ENCODE peak calls at places on chromosomes 16 and 17, in ten cellular contexts. One of them, this sample, is unnamed.

GRCh38 chr17:71118039-71118438 is 948.7 kb downstream of the KCNJ2 start:
- DNase-seq in progenitor cell of endocrine pancreas: no peak
- DNase-seq in mesothelial cell of epicardium: no peak
- DNase-seq in fibroblast of villous mesenchyme: peak
- DNase-seq in mucosa of descending colon: peak
- DNase-seq in astrocyte of the cerebellum: peak
- DNase-seq in dorsolateral prefrontal cortex: no peak
- DNase-seq in tibial nerve: no peak
- DNase-seq in astrocyte of the spinal cord: peak
- DNase-seq in cardiac muscle cell: peak
- DNase-seq in this sample: no peak

GRCh38 chr16:86850675-86851074 is 272.3 kb downstream of the FOXL1 start:
- DNase-seq in mesothelial cell of epicardium: no peak
- DNase-seq in tibial nerve: no peak
- DNase-seq in cardiac muscle cell: no peak
- DNase-seq in astrocyte of the cerebellum: no peak
- DNase-seq in dorsolateral prefrontal cortex: no peak
- DNase-seq in mucosa of descending colon: no peak
- DNase-seq in astrocyte of the spinal cord: no peak
- DNase-seq in progenitor cell of endocrine pancreas: no peak
- DNase-seq in fibroblast of villous mesenchyme: no peak
- DNase-seq in this sample: no peak

GRCh38 chr17:40355804-40356758 is 8.5 kb downstream of the GJD3 start:
- DNase-seq in cardiac muscle cell: no peak
- DNase-seq in astrocyte of the cerebellum: no peak
- DNase-seq in mucosa of descending colon: no peak
- DNase-seq in mesothelial cell of epicardium: no peak
- DNase-seq in dorsolateral prefrontal cortex: no peak
- DNase-seq in progenitor cell of endocrine pancreas: no peak
- DNase-seq in fibroblast of villous mesenchyme: no peak
- DNase-seq in tibial nerve: no peak
- DNase-seq in astrocyte of the spinal cord: no peak
- DNase-seq in this sample: no peak

GRCh38 chr16:55389426-55390073 is 65.5 kb downstream of the IRX6 start:
- DNase-seq in tibial nerve: no peak
- DNase-seq in astrocyte of the spinal cord: no peak
- DNase-seq in fibroblast of villous mesenchyme: no peak
- DNase-seq in cardiac muscle cell: no peak
- DNase-seq in mucosa of descending colon: no peak
- DNase-seq in astrocyte of the cerebellum: no peak
- DNase-seq in progenitor cell of endocrine pancreas: no peak
- DNase-seq in dorsolateral prefrontal cortex: peak
- DNase-seq in mesothelial cell of epicardium: no peak
- DNase-seq in this sample: no peak

GRCh38 chr16:19687279-19687678 is 30.7 kb downstream of the KNOP1 start:
- DNase-seq in cardiac muscle cell: peak
- DNase-seq in progenitor cell of endocrine pancreas: no peak
- DNase-seq in astrocyte of the cerebellum: no peak
- DNase-seq in mucosa of descending colon: no peak
- DNase-seq in astrocyte of the spinal cord: no peak
- DNase-seq in dorsolateral prefrontal cortex: no peak
- DNase-seq in tibial nerve: no peak
- DNase-seq in fibroblast of villous mesenchyme: no peak
- DNase-seq in mesothelial cell of epicardium: no peak
- DNase-seq in this sample: no peak

GRCh38 chr16:87945351-87946042 is 5.7 kb upstream of the BANP start:
- DNase-seq in cardiac muscle cell: peak
- DNase-seq in tibial nerve: peak
- DNase-seq in fibroblast of villous mesenchyme: peak
- DNase-seq in dorsolateral prefrontal cortex: peak
- DNase-seq in mucosa of descending colon: peak
- DNase-seq in astrocyte of the cerebellum: peak
- DNase-seq in mesothelial cell of epicardium: peak
- DNase-seq in progenitor cell of endocrine pancreas: peak
- DNase-seq in astrocyte of the spinal cord: peak
- DNase-seq in this sample: no peak

GRCh38 chr17:81064746-81065475 is 30.0 kb downstream of the BAIAP2 start:
- DNase-seq in dorsolateral prefrontal cortex: peak
- DNase-seq in mucosa of descending colon: no peak
- DNase-seq in astrocyte of the cerebellum: no peak
- DNase-seq in progenitor cell of endocrine pancreas: no peak
- DNase-seq in astrocyte of the spinal cord: peak
- DNase-seq in mesothelial cell of epicardium: no peak
- DNase-seq in cardiac muscle cell: no peak
- DNase-seq in fibroblast of villous mesenchyme: peak
- DNase-seq in tibial nerve: no peak
- DNase-seq in this sample: peak

GRCh38 chr16:720990-721764 is at the start of gene ANTKMT:
- DNase-seq in tibial nerve: peak
- DNase-seq in progenitor cell of endocrine pancreas: peak
- DNase-seq in mucosa of descending colon: peak
- DNase-seq in astrocyte of the spinal cord: peak
- DNase-seq in astrocyte of the cerebellum: no peak
- DNase-seq in cardiac muscle cell: peak
- DNase-seq in fibroblast of villous mesenchyme: peak
- DNase-seq in mesothelial cell of epicardium: peak
- DNase-seq in dorsolateral prefrontal cortex: no peak
- DNase-seq in this sample: no peak

GRCh38 chr17:4327638-4328037 is 38.8 kb downstream of the UBE2G1 start:
- DNase-seq in mesothelial cell of epicardium: no peak
- DNase-seq in progenitor cell of endocrine pancreas: no peak
- DNase-seq in fibroblast of villous mesenchyme: peak
- DNase-seq in tibial nerve: no peak
- DNase-seq in cardiac muscle cell: no peak
- DNase-seq in astrocyte of the spinal cord: peak
- DNase-seq in astrocyte of the cerebellum: no peak
- DNase-seq in dorsolateral prefrontal cortex: no peak
- DNase-seq in mucosa of descending colon: no peak
- DNase-seq in this sample: peak

GRCh38 chr17:75009139-75009724 is 3.2 kb upstream of the MRPL58 start:
- DNase-seq in astrocyte of the spinal cord: no peak
- DNase-seq in tibial nerve: no peak
- DNase-seq in dorsolateral prefrontal cortex: no peak
- DNase-seq in astrocyte of the cerebellum: no peak
- DNase-seq in mucosa of descending colon: peak
- DNase-seq in progenitor cell of endocrine pancreas: no peak
- DNase-seq in cardiac muscle cell: no peak
- DNase-seq in mesothelial cell of epicardium: no peak
- DNase-seq in fibroblast of villous mesenchyme: peak
- DNase-seq in this sample: no peak

GRCh38 chr17:75008373-75008772 is 4.1 kb upstream of the MRPL58 start:
- DNase-seq in progenitor cell of endocrine pancreas: no peak
- DNase-seq in dorsolateral prefrontal cortex: no peak
- DNase-seq in mucosa of descending colon: no peak
- DNase-seq in tibial nerve: no peak
- DNase-seq in fibroblast of villous mesenchyme: no peak
- DNase-seq in astrocyte of the cerebellum: no peak
- DNase-seq in mesothelial cell of epicardium: no peak
- DNase-seq in cardiac muscle cell: no peak
- DNase-seq in astrocyte of the spinal cord: no peak
- DNase-seq in this sample: no peak

GRCh38 chr17:75005291-75005690 is 7.2 kb upstream of the MRPL58 start:
- DNase-seq in astrocyte of the spinal cord: no peak
- DNase-seq in dorsolateral prefrontal cortex: no peak
- DNase-seq in mucosa of descending colon: no peak
- DNase-seq in fibroblast of villous mesenchyme: no peak
- DNase-seq in astrocyte of the cerebellum: no peak
- DNase-seq in tibial nerve: no peak
- DNase-seq in progenitor cell of endocrine pancreas: no peak
- DNase-seq in cardiac muscle cell: no peak
- DNase-seq in mesothelial cell of epicardium: no peak
- DNase-seq in this sample: no peak

GRCh38 chr17:75004371-75004770 is 8.1 kb upstream of the MRPL58 start:
- DNase-seq in astrocyte of the cerebellum: no peak
- DNase-seq in tibial nerve: no peak
- DNase-seq in cardiac muscle cell: no peak
- DNase-seq in dorsolateral prefrontal cortex: no peak
- DNase-seq in progenitor cell of endocrine pancreas: no peak
- DNase-seq in astrocyte of the spinal cord: no peak
- DNase-seq in mesothelial cell of epicardium: no peak
- DNase-seq in fibroblast of villous mesenchyme: no peak
- DNase-seq in mucosa of descending colon: no peak
- DNase-seq in this sample: no peak

DNA sequence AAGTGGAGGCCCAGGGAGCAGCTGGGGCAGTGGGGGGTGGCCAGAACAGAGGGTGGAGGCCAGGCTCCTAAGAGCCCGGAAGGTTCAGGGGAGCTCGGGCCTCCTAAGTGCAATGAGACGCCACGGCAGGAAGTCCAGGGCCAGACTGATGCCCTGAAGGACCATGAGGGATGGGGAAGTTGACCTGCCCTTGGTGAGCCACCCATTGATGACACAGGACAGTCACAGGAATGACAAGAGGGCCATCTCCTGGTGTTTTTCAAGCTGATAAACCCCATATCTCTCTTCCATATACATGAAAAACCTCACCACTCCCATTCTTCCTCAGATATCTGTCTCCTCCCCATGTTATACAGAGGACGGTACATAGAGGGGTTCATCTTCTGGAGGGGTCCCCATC is 5.8 kb upstream of the MRPL58 start:
- DNase-seq in tibial nerve: no peak
- DNase-seq in mesothelial cell of epicardium: no peak
- DNase-seq in astrocyte of the cerebellum: no peak
- DNase-seq in cardiac muscle cell: no peak
- DNase-seq in dorsolateral prefrontal cortex: no peak
- DNase-seq in fibroblast of villous mesenchyme: no peak
- DNase-seq in astrocyte of the spinal cord: no peak
- DNase-seq in progenitor cell of endocrine pancreas: no peak
- DNase-seq in mucosa of descending colon: no peak
- DNase-seq in this sample: no peak
- TF ChIP-seq CTCF in tibial nerve: no peak
- TF ChIP-seq CTCF in mesothelial cell of epicardium: no peak
- TF ChIP-seq CTCF in astrocyte of the cerebellum: no peak
- TF ChIP-seq CTCF in cardiac muscle cell: no peak
- TF ChIP-seq CTCF in dorsolateral prefrontal cortex: no peak
- TF ChIP-seq CTCF in fibroblast of villous mesenchyme: no peak
- TF ChIP-seq CTCF in astrocyte of the spinal cord: no peak
- TF ChIP-seq CTCF in progenitor cell of endocrine pancreas: no peak
- TF ChIP-seq CTCF in mucosa of descending colon: no peak
- TF ChIP-seq CTCF in this sample: no peak

DNA sequence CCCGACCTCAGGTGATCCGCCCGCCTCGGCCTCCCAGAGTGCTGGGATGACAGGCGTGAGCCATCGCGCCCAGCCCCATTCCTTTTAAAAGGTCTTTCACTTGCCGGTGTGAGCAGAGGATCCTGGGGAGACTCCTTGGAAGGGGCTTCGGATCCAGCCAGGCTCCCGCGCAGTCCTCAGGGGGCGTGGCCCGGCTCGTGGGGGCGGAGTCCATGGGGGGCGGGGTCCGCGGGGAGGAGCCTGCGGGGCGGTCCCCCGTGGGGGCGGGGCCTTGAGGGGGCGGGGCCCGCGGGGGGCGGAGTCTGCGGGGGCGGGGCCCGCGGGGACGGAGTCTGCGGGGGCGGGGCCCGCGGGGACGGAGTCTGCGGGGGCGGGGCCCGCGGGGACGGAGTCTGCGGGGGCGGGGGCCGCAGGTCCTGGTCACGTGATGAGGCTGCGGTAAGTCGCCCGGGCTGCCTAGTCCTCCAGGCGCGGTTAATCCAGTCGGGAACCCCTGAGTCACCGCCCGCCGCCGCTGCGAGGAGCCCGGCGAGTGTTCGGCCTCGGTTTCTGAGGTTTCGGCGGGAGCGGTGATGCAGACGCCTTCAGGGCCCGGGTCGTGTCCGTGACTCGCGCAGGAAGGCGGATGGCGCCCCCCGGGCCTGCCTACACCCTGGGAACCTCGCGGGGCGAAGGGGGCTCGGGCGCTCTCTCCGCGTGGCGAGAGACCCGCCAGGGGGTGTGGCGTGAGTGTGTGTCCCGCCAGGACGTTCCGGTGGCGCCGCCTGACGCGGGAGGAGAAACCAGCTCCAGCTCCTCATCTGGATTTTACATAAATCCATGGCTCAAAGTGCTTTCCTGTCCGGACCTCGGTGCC is 23.6 kb upstream of the ABR start:
- DNase-seq in dorsolateral prefrontal cortex: no peak
- DNase-seq in mesothelial cell of epicardium: peak
- DNase-seq in tibial nerve: peak
- DNase-seq in fibroblast of villous mesenchyme: peak
- DNase-seq in astrocyte of the spinal cord: peak
- DNase-seq in progenitor cell of endocrine pancreas: no peak
- DNase-seq in astrocyte of the cerebellum: peak
- DNase-seq in cardiac muscle cell: peak
- DNase-seq in mucosa of descending colon: peak
- DNase-seq in this sample: no peak
- TF ChIP-seq CTCF in dorsolateral prefrontal cortex: no peak
- TF ChIP-seq CTCF in mesothelial cell of epicardium: no peak
- TF ChIP-seq CTCF in tibial nerve: peak
- TF ChIP-seq CTCF in fibroblast of villous mesenchyme: peak
- TF ChIP-seq CTCF in astrocyte of the spinal cord: peak
- TF ChIP-seq CTCF in progenitor cell of endocrine pancreas: no peak
- TF ChIP-seq CTCF in astrocyte of the cerebellum: no peak
- TF ChIP-seq CTCF in cardiac muscle cell: no peak
- TF ChIP-seq CTCF in mucosa of descending colon: no peak
- TF ChIP-seq CTCF in this sample: no peak

DNA sequence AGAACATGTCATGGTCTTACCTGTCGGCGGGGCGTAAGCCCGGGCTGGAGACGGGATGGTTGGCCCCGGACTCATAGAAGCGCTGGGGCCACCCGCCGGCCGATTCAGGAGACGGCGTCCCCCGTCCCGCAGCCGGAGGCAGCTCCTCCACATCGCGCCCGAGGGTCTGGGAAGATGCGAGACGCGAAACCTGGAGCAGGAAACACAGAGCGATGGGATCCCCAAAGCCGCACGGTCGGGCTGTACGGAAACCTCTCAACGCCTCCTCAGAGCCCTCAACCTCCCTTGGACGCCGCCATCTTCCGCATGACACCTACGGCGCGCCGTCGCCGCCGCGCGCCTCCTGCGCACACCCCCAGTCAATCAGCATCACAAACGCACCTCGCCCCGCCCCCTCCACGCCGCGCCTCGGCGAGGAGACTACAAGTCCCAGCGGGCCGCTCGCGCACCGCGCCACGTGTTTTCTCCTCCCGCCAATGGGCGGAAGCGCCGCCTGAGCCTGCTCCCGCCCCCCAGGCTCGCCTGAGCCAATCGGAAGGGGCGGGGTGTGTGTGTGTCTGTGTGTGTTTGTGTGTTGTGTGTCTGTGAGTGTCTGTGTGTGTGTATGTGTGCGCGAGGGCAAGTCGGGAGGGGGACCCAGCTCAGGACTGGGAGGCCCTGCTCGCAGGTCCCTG is at the start of the genes ATPAF2 and GID4:
- DNase-seq in dorsolateral prefrontal cortex: peak
- DNase-seq in astrocyte of the spinal cord: peak
- DNase-seq in mesothelial cell of epicardium: peak
- DNase-seq in cardiac muscle cell: peak
- DNase-seq in astrocyte of the cerebellum: peak
- DNase-seq in progenitor cell of endocrine pancreas: peak
- DNase-seq in mucosa of descending colon: peak
- DNase-seq in fibroblast of villous mesenchyme: peak
- DNase-seq in tibial nerve: peak
- DNase-seq in this sample: peak
- TF ChIP-seq CTCF in dorsolateral prefrontal cortex: peak
- TF ChIP-seq CTCF in astrocyte of the spinal cord: peak
- TF ChIP-seq CTCF in mesothelial cell of epicardium: no peak
- TF ChIP-seq CTCF in cardiac muscle cell: no peak
- TF ChIP-seq CTCF in astrocyte of the cerebellum: no peak
- TF ChIP-seq CTCF in progenitor cell of endocrine pancreas: peak
- TF ChIP-seq CTCF in mucosa of descending colon: no peak
- TF ChIP-seq CTCF in fibroblast of villous mesenchyme: peak
- TF ChIP-seq CTCF in tibial nerve: no peak
- TF ChIP-seq CTCF in this sample: no peak

GRCh38 chr16:29905668-29906067 is 5.4 kb downstream of the ASPHD1 start:
- DNase-seq in progenitor cell of endocrine pancreas: no peak
- DNase-seq in dorsolateral prefrontal cortex: no peak
- DNase-seq in mucosa of descending colon: no peak
- DNase-seq in mesothelial cell of epicardium: no peak
- DNase-seq in cardiac muscle cell: no peak
- DNase-seq in fibroblast of villous mesenchyme: no peak
- DNase-seq in tibial nerve: no peak
- DNase-seq in astrocyte of the spinal cord: no peak
- DNase-seq in astrocyte of the cerebellum: no peak
- DNase-seq in this sample: no peak
- TF ChIP-seq CTCF in progenitor cell of endocrine pancreas: no peak
- TF ChIP-seq CTCF in dorsolateral prefrontal cortex: no peak
- TF ChIP-seq CTCF in mucosa of descending colon: no peak
- TF ChIP-seq CTCF in mesothelial cell of epicardium: no peak
- TF ChIP-seq CTCF in cardiac muscle cell: no peak
- TF ChIP-seq CTCF in fibroblast of villous mesenchyme: no peak
- TF ChIP-seq CTCF in tibial nerve: no peak
- TF ChIP-seq CTCF in astrocyte of the spinal cord: no peak
- TF ChIP-seq CTCF in astrocyte of the cerebellum: no peak
- TF ChIP-seq CTCF in this sample: no peak